ENCODE peak calls at places on chromosomes 1 and 21, in nine cellular contexts. N is brain microvascular endothelial cell, F is transverse colon, P is A549, A is lower leg skin, X is GM23338, C is cardiac fibroblast, J is astrocyte of the spinal cord, K is cardiac muscle cell. B is an unnamed sample.

GRCh38 chr1:156797212-156797871 is 19.3 kb downstream of the SH2D2A start:
- DNase-seq in N (peak), F (peak), P (peak), A (peak), X (peak), C (peak), J (peak), K (peak), B (no peak)

GRCh38 chr21:34604556-34604955 is 10.4 kb downstream of the RCAN1 start:
- DNase-seq in N (no peak), F (no peak), P (no peak), A (no peak), X (no peak), C (no peak), J (no peak), K (no peak), B (no peak)

GRCh38 chr1:201486158-201486557 is 17.2 kb upstream of the PHLDA3 start:
- DNase-seq in N (no peak), F (no peak), P (no peak), A (no peak), X (no peak), C (peak), J (no peak), K (peak), B (no peak)

GRCh38 chr1:106798991-106799390 is 257.5 kb upstream of the PRMT6 start:
- DNase-seq in N (peak), F (no peak), P (no peak), A (no peak), X (no peak), C (no peak), J (peak), K (no peak), B (no peak)

GRCh38 chr1:46166521-46167462 is 8.1 kb upstream of the TSPAN1 start:
- DNase-seq in N (no peak), F (no peak), P (no peak), A (peak), X (peak), C (peak), J (no peak), K (no peak), B (no peak)

GRCh38 chr1:55352801-55353180 is 137.6 kb upstream of the USP24 start:
- DNase-seq in N (no peak), F (no peak), P (no peak), A (peak), X (no peak), C (no peak), J (no peak), K (no peak), B (no peak)

GRCh38 chr1:42993631-42994121 is 35.0 kb upstream of the SLC2A1 start:
- DNase-seq in N (no peak), F (no peak), P (no peak), A (no peak), X (no peak), C (no peak), J (no peak), K (no peak), B (no peak)

GRCh38 chr1:231869364-231869763 is 242.8 kb downstream of the DISC1 start:
- DNase-seq in N (no peak), F (no peak), P (no peak), A (no peak), X (no peak), C (no peak), J (no peak), K (no peak), B (no peak)

GRCh38 chr21:28118570-28118969 is 874.1 kb downstream of the LTN1 start:
- DNase-seq in N (no peak), F (no peak), P (no peak), A (no peak), X (no peak), C (no peak), J (no peak), K (no peak), B (no peak)

GRCh38 chr1:155893389-155894142 is 17.6 kb downstream of the RIT1 start:
- DNase-seq in N (peak), F (no peak), P (peak), A (peak), X (no peak), C (peak), J (peak), K (peak), B (peak)

GRCh38 chr21:29335720-29336119 is 37.0 kb downstream of the BACH1 start:
- DNase-seq in N (no peak), F (no peak), P (no peak), A (no peak), X (no peak), C (peak), J (no peak), K (peak), B (no peak)

GRCh38 chr1:233656032-233656620 is 42.2 kb downstream of the KCNK1 start:
- DNase-seq in N (no peak), F (no peak), P (no peak), A (no peak), X (no peak), C (no peak), J (no peak), K (no peak), B (no peak)

GRCh38 chr1:226646026-226646869 is 92.8 kb downstream of the ITPKB start:
- DNase-seq in N (no peak), F (no peak), P (no peak), A (peak), X (no peak), C (no peak), J (peak), K (no peak), B (no peak)

GRCh38 chr1:98232678-98233077 is 311.8 kb upstream of the DPYD start:
- DNase-seq in N (no peak), F (no peak), P (no peak), A (no peak), X (no peak), C (no peak), J (no peak), K (no peak), B (no peak)

GRCh38 chr1:68293609-68294353 is 61.5 kb upstream of the WLS start:
- DNase-seq in N (peak), F (no peak), P (no peak), A (no peak), X (peak), C (peak), J (peak), K (peak), B (no peak)

GRCh38 chr1:32797456-32797855 is 19.7 kb downstream of the YARS1 start:
- DNase-seq in N (no peak), F (no peak), P (no peak), A (no peak), X (no peak), C (no peak), J (no peak), K (no peak), B (no peak)

GRCh38 chr1:59052194-59052593 is 244.7 kb upstream of the FGGY start:
- DNase-seq in N (no peak), F (no peak), P (no peak), A (no peak), X (no peak), C (no peak), J (no peak), K (no peak), B (no peak)

GRCh38 chr1:47918257-47918867 is 78.8 kb downstream of the TRABD2B start:
- DNase-seq in N (no peak), F (no peak), P (no peak), A (no peak), X (no peak), C (no peak), J (no peak), K (no peak), B (no peak)

GRCh38 chr1:52426391-52426790 is 22.0 kb downstream of the PRPF38A start:
- DNase-seq in N (peak), F (no peak), P (no peak), A (no peak), X (no peak), C (no peak), J (peak), K (no peak), B (no peak)

GRCh38 chr1:240190881-240191385 is 99.2 kb downstream of the FMN2 start:
- DNase-seq in N (peak), F (peak), P (peak), A (no peak), X (peak), C (peak), J (peak), K (peak), B (peak)

GRCh38 chr1:173925306-173926242 is 8.4 kb upstream of the SERPINC1 start:
- DNase-seq in N (no peak), F (no peak), P (no peak), A (no peak), X (no peak), C (no peak), J (no peak), K (no peak), B (no peak)

GRCh38 chr1:96980448-96980847 is 258.9 kb downstream of the PTBP2 start:
- DNase-seq in N (no peak), F (no peak), P (no peak), A (no peak), X (no peak), C (no peak), J (no peak), K (no peak), B (no peak)

GRCh38 chr1:76826072-76826827 is 41.0 kb upstream of the ST6GALNAC5 start:
- DNase-seq in N (peak), F (no peak), P (no peak), A (no peak), X (no peak), C (peak), J (peak), K (peak), B (no peak)

GRCh38 chr1:193115629-193116227 is 6.1 kb upstream of the CDC73 start:
- DNase-seq in N (peak), F (no peak), P (peak), A (no peak), X (no peak), C (peak), J (peak), K (peak), B (peak)

GRCh38 chr1:205812271-205812877 is 624 bp downstream of the SLC41A1 start:
- DNase-seq in N (no peak), F (peak), P (peak), A (no peak), X (peak), C (peak), J (peak), K (peak), B (no peak)

GRCh38 chr1:246901874-246902273 is 29.9 kb downstream of the AHCTF1 start:
- DNase-seq in N (no peak), F (no peak), P (no peak), A (no peak), X (no peak), C (no peak), J (no peak), K (no peak), B (no peak)

GRCh38 chr1:94039514-94039870 is 81.5 kb downstream of the ABCA4 start:
- DNase-seq in N (peak), F (peak), P (peak), A (peak), X (peak), C (peak), J (peak), K (peak), B (no peak)

GRCh38 chr1:233326319-233326994 is 1.1 kb upstream of the MAP3K21 start:
- DNase-seq in N (no peak), F (no peak), P (no peak), A (no peak), X (no peak), C (no peak), J (no peak), K (no peak), B (no peak)

GRCh38 chr21:26843912-26844257 is 1.3 kb downstream of the ADAMTS1 start:
- DNase-seq in N (peak), F (no peak), P (no peak), A (no peak), X (peak), C (peak), J (peak), K (peak), B (no peak)

GRCh38 chr1:212980123-212980800 is 29.9 kb downstream of the VASH2 start:
- DNase-seq in N (peak), F (no peak), P (no peak), A (peak), X (peak), C (peak), J (peak), K (peak), B (no peak)

GRCh38 chr1:20342294-20343148 is 51.8 kb downstream of the VWA5B1 start:
- DNase-seq in N (no peak), F (no peak), P (no peak), A (no peak), X (no peak), C (no peak), J (no peak), K (no peak), B (no peak)

GRCh38 chr1:20343937-20344302 is 53.2 kb downstream of the VWA5B1 start:
- DNase-seq in N (no peak), F (no peak), P (no peak), A (no peak), X (no peak), C (no peak), J (no peak), K (no peak), B (no peak)

GRCh38 chr1:20344738-20345137 is 54.1 kb downstream of the VWA5B1 start:
- DNase-seq in N (no peak), F (no peak), P (no peak), A (no peak), X (peak), C (no peak), J (no peak), K (no peak), B (no peak)

GRCh38 chr1:20345419-20345818 is 54.7 kb downstream of the VWA5B1 start:
- DNase-seq in N (no peak), F (no peak), P (no peak), A (no peak), X (no peak), C (no peak), J (no peak), K (no peak), B (no peak)

DNA sequence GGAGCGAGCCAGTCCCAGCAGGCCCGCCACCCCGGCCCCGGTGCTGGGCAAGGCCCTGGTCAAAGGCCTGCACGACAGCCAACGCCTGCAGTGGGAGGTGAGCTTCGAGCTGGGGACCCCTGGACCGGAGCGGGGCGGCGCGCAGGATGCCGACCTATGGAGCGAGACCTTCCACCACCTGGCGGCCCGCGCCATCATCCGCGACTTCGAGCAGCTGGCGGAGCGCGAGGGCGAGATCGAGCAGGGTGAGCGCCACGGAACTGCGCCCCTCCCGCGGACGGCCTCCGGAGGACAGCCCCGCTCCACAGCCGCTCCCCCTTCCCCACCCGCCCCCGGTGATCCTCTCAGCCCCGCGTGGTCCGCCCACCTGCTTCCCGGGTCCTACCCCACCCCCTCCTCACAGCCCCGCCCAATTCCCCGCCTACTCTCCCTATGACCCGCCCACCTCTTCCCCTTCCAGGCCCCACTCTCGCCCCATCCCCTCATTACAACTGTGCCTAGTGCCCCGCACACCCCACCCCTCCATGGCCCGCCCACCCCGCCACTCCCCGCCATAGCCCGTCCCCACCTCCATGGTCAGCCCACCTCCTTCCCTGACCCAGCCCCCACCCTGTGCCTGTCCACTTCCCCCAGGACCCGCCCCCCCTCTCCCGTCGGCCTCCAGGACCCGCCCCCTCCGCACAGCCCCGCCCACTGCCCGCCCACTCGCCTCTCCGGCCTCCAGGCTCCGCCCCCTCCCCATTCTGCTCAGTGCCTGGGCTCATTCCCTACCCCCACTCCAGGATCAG is 52.7 kb downstream of the VWA5B1 start:
- DNase-seq in N (no peak), F (no peak), P (no peak), A (no peak), X (peak), C (no peak), J (no peak), K (no peak), B (no peak)
- H3K4me3 ChIP-seq in N (no peak), F (no peak), P (no peak), A (no peak), X (peak), C (no peak), J (no peak), K (peak), B (no peak)

DNA sequence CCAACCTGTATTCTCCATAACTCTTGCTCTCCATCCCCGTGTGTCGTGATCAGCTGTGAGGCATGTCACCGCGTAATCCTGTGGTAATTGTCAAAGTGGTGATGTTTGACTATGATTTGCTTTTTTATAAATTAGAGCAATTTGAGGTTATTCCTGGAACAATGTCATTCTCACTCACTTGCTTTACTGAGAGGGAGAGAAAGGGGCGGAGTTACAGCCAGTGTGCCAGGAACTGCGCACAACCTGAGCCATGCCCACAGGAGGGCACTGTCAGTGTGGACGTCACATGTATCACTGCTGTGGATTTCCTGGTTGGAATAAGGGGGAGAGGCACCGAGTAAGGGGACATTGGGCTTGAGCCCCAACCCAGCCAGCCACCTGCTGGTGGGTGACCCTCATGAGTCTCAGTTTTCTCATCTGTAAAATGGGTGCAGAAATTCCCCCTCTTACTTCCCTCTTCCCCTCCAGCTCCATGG is 6.9 kb downstream of the ADGRB2 start:
- DNase-seq in N (no peak), F (no peak), P (no peak), A (no peak), X (no peak), C (no peak), J (no peak), K (no peak), B (no peak)
- TF ChIP-seq CTCF in N (peak), F (no peak), P (no peak), A (no peak), X (no peak), C (no peak), J (no peak), K (no peak), B (no peak)

DNA sequence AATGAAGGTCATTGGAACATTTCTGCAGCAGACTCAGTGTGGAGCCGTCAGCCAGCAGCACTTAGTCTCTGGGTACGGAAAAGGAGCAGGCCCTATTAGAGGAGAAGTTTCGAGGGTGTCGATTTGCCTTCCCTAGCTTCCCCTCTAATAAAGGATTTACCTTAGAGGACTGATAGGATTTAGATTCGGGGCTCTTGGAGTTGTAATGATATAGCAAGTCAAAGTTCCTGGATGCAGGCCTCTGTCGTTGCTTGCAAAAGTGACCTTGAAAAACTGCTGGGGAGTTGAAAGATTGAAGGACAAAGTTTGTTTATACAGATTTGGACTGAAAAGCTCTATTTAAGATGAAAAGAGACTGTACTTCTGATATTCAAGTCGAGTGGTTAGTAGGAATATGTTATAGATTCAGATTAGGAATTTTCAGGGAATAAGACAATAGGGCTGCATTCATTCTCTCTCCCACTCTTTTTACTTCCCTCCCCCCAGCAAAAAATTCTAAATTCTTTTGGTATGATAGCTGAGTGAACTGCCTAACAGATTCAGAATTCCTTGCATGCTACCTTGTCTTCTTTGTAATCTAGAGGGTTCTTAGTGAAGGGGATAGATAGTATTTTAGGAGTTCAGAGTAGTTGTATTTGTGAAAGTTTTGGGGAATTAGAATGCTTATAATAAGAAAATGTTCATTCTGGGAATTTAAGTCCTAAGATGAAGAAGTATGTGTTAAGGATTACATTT is 19.2 kb downstream of the NFYC start:
- DNase-seq in N (no peak), F (no peak), P (no peak), A (no peak), X (peak), C (peak), J (peak), K (no peak), B (no peak)
- H3K4me3 ChIP-seq in N (peak), F (peak), P (peak), A (no peak), X (peak), C (peak), J (peak), K (peak), B (peak)

DNA sequence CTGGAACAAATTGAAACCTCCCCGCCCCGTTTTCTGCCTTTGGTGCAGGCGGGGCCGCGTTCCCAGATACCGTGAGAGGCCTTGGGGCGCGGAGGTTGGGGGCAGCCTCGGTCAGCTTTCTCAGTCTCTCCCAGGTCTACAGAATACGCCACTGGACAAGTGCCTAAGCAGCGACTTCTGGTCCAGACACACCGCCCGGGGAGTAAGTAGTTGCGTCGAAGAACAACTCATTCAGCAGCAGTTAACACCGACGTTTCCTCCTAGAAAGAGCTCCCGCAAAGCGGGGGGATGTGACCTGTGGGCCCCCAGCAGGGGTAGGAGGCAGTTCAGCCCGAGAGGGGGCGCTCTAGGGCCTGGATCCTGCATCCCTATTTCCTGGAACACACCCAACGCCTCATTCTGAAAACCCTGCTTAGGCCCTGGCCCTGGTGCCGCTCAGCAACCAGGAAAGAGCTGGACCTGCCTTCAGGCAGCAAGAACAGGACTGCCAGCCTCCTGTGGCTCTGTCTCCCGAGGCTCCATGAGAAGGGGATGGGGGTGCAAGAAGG is 6.5 kb upstream of the BARHL2 start:
- DNase-seq in N (no peak), F (no peak), P (no peak), A (no peak), X (peak), C (no peak), J (no peak), K (no peak), B (no peak)
- TF ChIP-seq CTCF in N (peak), F (no peak), P (no peak), A (no peak), X (peak), C (no peak), J (no peak), K (peak), B (peak)

GRCh38 chr1:15399710-15400109 is 10.0 kb upstream of the EFHD2 start:
- DNase-seq in N (no peak), F (no peak), P (no peak), A (no peak), X (no peak), C (peak), J (no peak), K (peak), B (no peak)
- H3K4me3 ChIP-seq in N (no peak), F (no peak), P (no peak), A (no peak), X (no peak), C (no peak), J (no peak), K (no peak), B (no peak)

B was measured in HFF-Myc.